ENCODE peak calls at places on chromosomes 6 and 20, in five cellular contexts. V, R, M, A and X are unnamed samples.

GRCh38 chr6:80520195-80520594 is 413.7 kb downstream of the BCKDHB start:
- DNase-seq in V (no peak), M (no peak), A (no peak), R (no peak), X (no peak)

GRCh38 chr6:137715589-137716045 is 151.4 kb upstream of the TNFAIP3 start:
- DNase-seq in V (no peak), A (no peak), R (no peak), M (no peak), X (no peak)

GRCh38 chr20:56328861-56329260 is 29.9 kb upstream of the FAM210B start:
- DNase-seq in R (no peak), M (no peak), A (no peak), V (no peak), X (no peak)

GRCh38 chr20:38201356-38201755 is 36.3 kb upstream of the TGM2 start:
- DNase-seq in A (peak; percentile 62), V (no peak), M (no peak), R (no peak), X (no peak)

GRCh38 chr6:121760640-121761213 is 325.3 kb downstream of the GJA1 start:
- DNase-seq in V (no peak), M (no peak), R (no peak), A (no peak), X (no peak)

GRCh38 chr6:91045152-91045551 is 458.3 kb upstream of the MAP3K7 start:
- DNase-seq in V (no peak), A (no peak), R (no peak), M (peak; percentile 26), X (no peak)

GRCh38 chr6:137136065-137136464 is 37.4 kb downstream of the IL22RA2 start:
- DNase-seq in M (no peak), A (no peak), R (no peak), V (no peak), X (no peak)

GRCh38 chr6:53326372-53327016 is 22.3 kb downstream of the ELOVL5 start:
- DNase-seq in V (no peak), M (no peak), A (peak; percentile 52), R (no peak), X (no peak)

GRCh38 chr20:48126227-48126740 is 341.0 kb upstream of the SULF2 start:
- DNase-seq in M (no peak), V (no peak), R (no peak), A (no peak), X (no peak)

GRCh38 chr6:90290991-90291390 is 5.7 kb downstream of the BACH2 start:
- DNase-seq in A (no peak), M (no peak), R (no peak), V (no peak), X (no peak)

GRCh38 chr6:168221000-168221399 is 98.6 kb downstream of the DACT2 start:
- DNase-seq in A (no peak), R (no peak), V (no peak), M (no peak), X (no peak)

GRCh38 chr6:56816393-56816792 is 138.5 kb upstream of the BEND6 start:
- DNase-seq in V (no peak), R (no peak), A (no peak), M (no peak), X (no peak)

GRCh38 chr20:51104960-51105460 is 82.1 kb upstream of the KCNG1 start:
- DNase-seq in V (no peak), R (no peak), A (no peak), M (no peak), X (no peak)

GRCh38 chr20:20369353-20370086 is 1.6 kb downstream of the INSM1 start:
- DNase-seq in M (peak; percentile 52), R (no peak), A (no peak), V (peak; percentile 44), X (no peak)

GRCh38 chr6:47854996-47855395 is 73.2 kb downstream of the OPN5 start:
- DNase-seq in A (no peak), V (no peak), R (no peak), M (no peak), X (no peak)

GRCh38 chr6:167919349-167919748 is 78.1 kb upstream of the KIF25 start:
- DNase-seq in A (no peak), M (no peak), R (peak; percentile 53), V (no peak), X (no peak)

GRCh38 chr20:10708342-10709185 is 34.8 kb upstream of the JAG1 start:
- DNase-seq in V (no peak), M (no peak), R (no peak), A (peak; percentile 39), X (no peak)

GRCh38 chr6:91144161-91144560 is 557.3 kb upstream of the MAP3K7 start:
- DNase-seq in R (no peak), M (no peak), V (no peak), A (no peak), X (no peak)

GRCh38 chr6:130937942-130938604 is 110.9 kb downstream of the SMLR1 start:
- DNase-seq in M (no peak), A (no peak), V (no peak), R (no peak), X (no peak)

GRCh38 chr20:675453-676314 is at the start of gene SCRT2:
- DNase-seq in V (peak; percentile 80), A (peak; percentile 84), M (peak; percentile 70), R (peak; percentile 56), X (no peak)

GRCh38 chr6:159959976-159960384 is 8.9 kb upstream of the IGF2R start:
- DNase-seq in R (no peak), A (no peak), V (no peak), M (no peak), X (no peak)

GRCh38 chr6:1686117-1687098 is 76.7 kb downstream of the FOXC1 start:
- DNase-seq in M (no peak), A (no peak), R (no peak), V (no peak), X (no peak)

GRCh38 chr20:55057779-55058415 is 582.5 kb downstream of the DOK5 start:
- DNase-seq in R (no peak), M (no peak), V (peak; percentile 18), A (no peak), X (no peak)

GRCh38 chr20:25038103-25038410 is 19.9 kb downstream of the ACSS1 start:
- DNase-seq in M (no peak), R (no peak), V (no peak), A (no peak), X (no peak)

GRCh38 chr20:25040438-25040831 is 17.5 kb downstream of the ACSS1 start:
- DNase-seq in M (peak; percentile 37), R (no peak), V (no peak), A (no peak), X (no peak)

GRCh38 chr20:25038591-25039015 is 19.3 kb downstream of the ACSS1 start:
- DNase-seq in A (no peak), M (no peak), V (no peak), R (no peak), X (no peak)

GRCh38 chr20:25041813-25042530 is 16.0 kb downstream of the ACSS1 start:
- DNase-seq in M (no peak), A (no peak), R (no peak), V (no peak), X (no peak)

DNA sequence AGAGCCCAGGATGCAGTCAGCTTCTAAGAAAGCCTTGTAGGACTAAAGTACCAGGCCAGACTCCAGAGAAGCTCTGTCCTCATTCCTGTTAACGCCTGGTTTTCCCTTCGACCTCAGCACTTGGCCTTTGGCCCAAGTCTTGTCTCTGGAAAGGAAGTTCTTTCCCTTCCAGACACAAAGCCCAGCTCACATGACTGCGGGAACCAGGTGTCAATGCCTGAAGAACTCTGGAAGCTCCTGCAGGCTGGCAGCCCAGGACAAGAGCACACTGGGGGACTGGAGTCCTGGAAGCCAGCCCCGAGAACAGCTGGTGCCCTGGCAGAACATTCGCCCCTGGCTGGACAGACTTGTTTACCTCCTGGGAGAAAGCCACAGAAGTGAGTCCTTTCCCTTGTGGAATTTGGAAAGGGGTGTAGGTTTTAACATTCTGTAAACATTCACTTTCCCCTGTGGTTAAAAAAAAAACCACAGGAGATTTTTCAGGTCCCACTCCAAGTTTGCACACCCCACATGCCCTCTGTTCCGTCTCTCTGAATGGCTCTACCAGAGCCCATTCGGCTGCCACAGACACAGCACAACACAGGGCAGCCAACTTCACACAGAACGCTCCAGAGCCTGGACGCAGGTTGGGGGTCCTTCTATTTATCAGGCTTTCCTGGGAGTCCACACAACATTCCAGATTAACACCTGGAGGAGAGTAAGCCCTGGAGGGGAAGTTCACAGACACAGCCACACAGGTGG is 18.1 kb downstream of the ACSS1 start:
- DNase-seq in M (peak; percentile 90), R (peak; percentile 78), A (no peak), V (no peak), X (no peak)
- TF ChIP-seq CTCF in M (no peak), R (no peak), A (no peak), V (no peak), X (no peak)

GRCh38 chr6:51350308-51350904 is 531.7 kb downstream of the TFAP2B start:
- DNase-seq in R (no peak), V (no peak), A (no peak), M (no peak), X (no peak)
- TF ChIP-seq CTCF in R (peak; percentile 34), V (peak; percentile 74), A (no peak), M (peak; percentile 13), X (peak; percentile 38)

GRCh38 chr6:70547905-70548304 is 18.8 kb upstream of the SDHAF4 start:
- DNase-seq in A (no peak), M (no peak), R (no peak), V (no peak), X (no peak)

GRCh38 chr6:70551566-70551965 is 15.2 kb upstream of the SDHAF4 start:
- DNase-seq in A (no peak), R (no peak), M (no peak), V (no peak), X (no peak)

GRCh38 chr6:70552974-70553373 is 13.8 kb upstream of the SDHAF4 start:
- DNase-seq in M (no peak), R (no peak), V (no peak), A (no peak), X (no peak)

GRCh38 chr6:70549327-70549726 is 17.4 kb upstream of the SDHAF4 start:
- DNase-seq in A (no peak), M (no peak), V (no peak), R (no peak), X (no peak)

DNA sequence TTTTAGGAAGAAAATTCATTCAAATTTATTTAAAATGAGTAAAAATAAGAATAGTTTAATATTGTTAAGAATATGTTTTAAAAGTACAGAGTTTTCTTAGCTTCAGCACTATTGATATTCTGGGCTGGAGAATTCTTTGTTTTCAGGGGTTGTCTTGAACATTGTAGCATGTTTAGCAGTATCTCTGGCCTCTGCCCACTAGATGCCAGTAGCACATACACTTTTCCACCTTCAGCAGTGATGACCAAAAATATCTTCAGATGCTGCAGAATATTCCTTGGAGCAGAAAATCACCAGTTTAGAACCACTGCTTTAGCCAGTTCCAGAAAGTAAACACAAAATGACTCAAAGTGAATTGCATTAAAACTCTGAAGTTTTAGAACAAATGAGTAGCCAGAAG is 19.4 kb upstream of the SDHAF4 start:
- DNase-seq in R (no peak), A (no peak), M (no peak), V (no peak), X (no peak)
- TF ChIP-seq CTCF in R (peak; percentile 49), A (peak; percentile 33), M (no peak), V (no peak), X (peak; percentile 52)

DNA sequence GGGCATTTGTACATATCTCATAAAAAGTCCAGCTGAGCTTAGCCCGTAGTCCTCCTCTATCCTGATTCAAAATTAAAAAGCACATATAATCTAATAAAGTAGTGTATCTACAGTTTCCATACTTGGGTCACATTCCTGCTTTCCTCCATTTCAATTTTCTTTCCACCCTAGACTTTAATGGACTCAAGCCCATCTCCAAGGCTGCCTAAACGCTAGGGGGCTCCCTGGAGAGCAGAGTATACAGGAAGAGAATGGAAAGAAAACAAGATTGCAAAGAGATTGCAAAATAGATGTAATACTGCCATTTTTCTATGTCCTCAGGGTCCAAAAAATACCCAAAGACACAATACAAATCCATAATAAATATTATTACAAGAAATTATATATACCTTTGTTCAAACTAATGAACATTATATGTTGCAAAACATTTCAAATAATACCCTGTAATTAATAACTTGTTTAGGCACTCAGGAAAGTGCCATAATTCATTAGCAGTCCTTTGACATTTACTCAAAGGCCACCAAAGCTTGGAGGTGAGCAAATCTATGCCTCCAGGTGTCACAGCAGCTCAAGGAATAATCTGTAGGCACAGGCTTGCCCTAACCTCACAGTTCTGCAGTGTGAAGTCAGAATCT is 2.4 kb upstream of the MCM3 start:
- DNase-seq in A (peak; percentile 60), R (peak; percentile 53), M (peak; percentile 90), V (peak; percentile 76), X (no peak)
- TF ChIP-seq CTCF in A (peak; percentile 63), R (peak; percentile 69), M (no peak), V (peak; percentile 37), X (peak; percentile 80)